ENCODE peak calls at places on chromosomes 11 and 22, in six cellular contexts. W is neural crest cell; K is stimulated activated CD8-positive, alpha-beta memory T cell treated with anti-CD3 and anti-CD28 coated beads, Interleukin-4, amount 100 ng/mL, for 1 hour; O is cardiac fibroblast; I is T-helper 1 cell; N is pulmonary artery endothelial cell. L is an unnamed sample.
A peak's percentile ranks its signal among the peaks of the same experiment; 100 is the strongest.

GRCh38 chr11:101866619-101867491 is 48.0 kb upstream of the CEP126 start:
- DNase-seq in W (no peak), K (no peak), O (no peak), I (no peak), N (no peak), L (no peak)

GRCh38 chr11:2210366-2211112 is 38.9 kb upstream of the TH start:
- DNase-seq in W (no peak), K (no peak), O (no peak), I (no peak), N (no peak), L (peak; percentile 12)

GRCh38 chr11:36273110-36273509 is 16.1 kb downstream of the COMMD9 start:
- DNase-seq in W (no peak), K (no peak), O (no peak), I (no peak), N (no peak), L (no peak)

GRCh38 chr11:65997286-65997685 is 4.7 kb downstream of the EIF1AD start:
- DNase-seq in W (no peak), K (no peak), O (peak; percentile 15), I (no peak), N (no peak), L (no peak)

GRCh38 chr22:19666663-19667593 is 47.4 kb upstream of the SEPTIN5 start:
- DNase-seq in W (no peak), K (no peak), O (peak; percentile 57), I (no peak), N (peak; percentile 33), L (no peak)

GRCh38 chr11:34403431-34403830 is 35.3 kb upstream of the CAT start:
- DNase-seq in W (no peak), K (no peak), O (no peak), I (no peak), N (no peak), L (no peak)

GRCh38 chr11:128232588-128232987 is 354.8 kb downstream of the ETS1 start:
- DNase-seq in W (no peak), K (no peak), O (no peak), I (no peak), N (no peak), L (no peak)

GRCh38 chr11:58958500-58958899 is 19.2 kb downstream of the GLYATL1 start:
- DNase-seq in W (no peak), K (no peak), O (no peak), I (no peak), N (no peak), L (no peak)

GRCh38 chr11:112590778-112591177 is 330.1 kb upstream of the PLET1 start:
- DNase-seq in W (no peak), K (no peak), O (no peak), I (no peak), N (no peak), L (no peak)

GRCh38 chr11:61647529-61647928 is 32.7 kb upstream of the DAGLA start:
- DNase-seq in W (no peak), K (no peak), O (no peak), I (no peak), N (no peak), L (no peak)

GRCh38 chr11:30342736-30343166 is 19.8 kb downstream of the ARL14EP start:
- DNase-seq in W (no peak), K (no peak), O (no peak), I (no peak), N (no peak), L (no peak)

GRCh38 chr22:23263651-23264555 is 83.6 kb downstream of the BCR start:
- DNase-seq in W (no peak), K (peak; percentile 42), O (no peak), I (peak; percentile 50), N (no peak), L (peak; percentile 38)

GRCh38 chr11:7538023-7538422 is 24.2 kb downstream of the PPFIBP2 start:
- DNase-seq in W (no peak), K (no peak), O (no peak), I (no peak), N (no peak), L (no peak)

GRCh38 chr22:45885941-45886395 is 91.0 kb downstream of the WNT7B start:
- DNase-seq in W (peak; percentile 51), K (no peak), O (no peak), I (no peak), N (no peak), L (no peak)

GRCh38 chr11:1083621-1084551 is 9.2 kb downstream of the MUC2 start:
- DNase-seq in W (no peak), K (no peak), O (no peak), I (no peak), N (no peak), L (no peak)

GRCh38 chr11:92383430-92383829 is 158.8 kb downstream of the FAT3 start:
- DNase-seq in W (no peak), K (no peak), O (peak; percentile 15), I (no peak), N (no peak), L (no peak)

GRCh38 chr11:57233702-57234101 is 3.3 kb downstream of the APLNR start:
- DNase-seq in W (no peak), K (no peak), O (no peak), I (no peak), N (no peak), L (no peak)